ENCODE peak calls at places on chromosomes 7 and 10, in six cellular contexts. W is OCI-LY7; L is A549; D is left lung; F is endothelial cell of umbilical vein; Z is naive thymus-derived CD4-positive, alpha-beta T cell. G is an unnamed sample.
A peak's percentile ranks its signal among the peaks of the same experiment; 100 is the strongest.

GRCh38 chr10:61825001-61825400 is 76.5 kb upstream of the ARID5B start:
- DNase-seq in W (no peak), L (no peak), D (no peak), F (no peak), Z (no peak), G (no peak)

GRCh38 chr7:44565097-44565794 is 8.5 kb downstream of the DDX56 start:
- DNase-seq in W (peak; percentile 65), L (peak; percentile 63), D (peak; percentile 91), F (peak; percentile 62), Z (peak; percentile 56), G (peak; percentile 75)

GRCh38 chr7:100688593-100688860 is 5.5 kb downstream of the GIGYF1 start:
- DNase-seq in W (no peak), L (no peak), D (peak; percentile 37), F (no peak), Z (no peak), G (no peak)

GRCh38 chr10:127071126-127071525 is 125.3 kb downstream of the INSYN2A start:
- DNase-seq in W (no peak), L (no peak), D (no peak), F (no peak), Z (no peak), G (no peak)

GRCh38 chr7:20064974-20065862 is 152.0 kb downstream of the MACC1 start:
- DNase-seq in W (peak; percentile 70), L (peak; percentile 4), D (no peak), F (no peak), Z (no peak), G (peak; percentile 61)

GRCh38 chr7:71484381-71484780 is 352.4 kb downstream of the GALNT17 start:
- DNase-seq in W (no peak), L (no peak), D (no peak), F (no peak), Z (no peak), G (no peak)

GRCh38 chr10:132148261-132149251 is 38.2 kb upstream of the DPYSL4 start:
- DNase-seq in W (no peak), L (no peak), D (peak; percentile 77), F (no peak), Z (no peak), G (no peak)

GRCh38 chr10:22447068-22447467 is 101.8 kb downstream of the SPAG6 start:
- DNase-seq in W (no peak), L (no peak), D (no peak), F (no peak), Z (no peak), G (no peak)

GRCh38 chr10:124524991-124525653 is 63.5 kb downstream of the LHPP start:
- DNase-seq in W (no peak), L (no peak), D (peak; percentile 73), F (no peak), Z (no peak), G (peak; percentile 29)

GRCh38 chr7:78953726-78954363 is 499.6 kb downstream of the MAGI2 start:
- DNase-seq in W (no peak), L (no peak), D (no peak), F (no peak), Z (no peak), G (no peak)

GRCh38 chr7:40827217-40828085 is 692.6 kb downstream of the SUGCT start:
- DNase-seq in W (no peak), L (no peak), D (no peak), F (no peak), Z (no peak), G (no peak)

GRCh38 chr7:1243964-1244416 is 11.3 kb downstream of the UNCX start:
- DNase-seq in W (no peak), L (no peak), D (peak; percentile 46), F (no peak), Z (no peak), G (no peak)

GRCh38 chr7:106304575-106304974 is 19.8 kb upstream of the NAMPT start:
- DNase-seq in W (no peak), L (no peak), D (no peak), F (no peak), Z (no peak), G (no peak)

GRCh38 chr7:157664866-157665633 is 328.2 kb downstream of the DNAJB6 start:
- DNase-seq in W (no peak), L (no peak), D (peak; percentile 35), F (no peak), Z (no peak), G (no peak)

GRCh38 chr10:29957887-29958330 is 101.5 kb downstream of the JCAD start:
- DNase-seq in W (no peak), L (no peak), D (peak; percentile 75), F (no peak), Z (no peak), G (no peak)

GRCh38 chr10:118343115-118343514 is 991 bp upstream of the FAM204A start:
- DNase-seq in W (no peak), L (peak; percentile 13), D (no peak), F (no peak), Z (no peak), G (no peak)

GRCh38 chr7:3307437-3307836 is 6.4 kb downstream of the SDK1 start:
- DNase-seq in W (no peak), L (no peak), D (no peak), F (no peak), Z (no peak), G (no peak)

GRCh38 chr7:40541336-40541735 is 406.5 kb downstream of the SUGCT start:
- DNase-seq in W (no peak), L (no peak), D (no peak), F (no peak), Z (no peak), G (peak; percentile 82)

GRCh38 chr7:41315764-41316163 is 387.1 kb downstream of the INHBA start:
- DNase-seq in W (no peak), L (no peak), D (no peak), F (no peak), Z (no peak), G (no peak)

GRCh38 chr7:140672382-140673062 is at the start of gene ADCK2:
- DNase-seq in W (peak; percentile 85), L (peak; percentile 24), D (peak; percentile 93), F (no peak), Z (no peak), G (peak; percentile 62)
- H3K27ac ChIP-seq in W (peak within 1 kb of the TSS; percentile 98), L (peak within 1 kb of the TSS; percentile 81), D (peak within 1 kb of the TSS; percentile 84), F (no peak within 1 kb of the TSS), Z (peak within 1 kb of the TSS; percentile 91), G (no peak within 1 kb of the TSS)

GRCh38 chr10:24568042-24568441 is 155.6 kb downstream of the ARHGAP21 start:
- DNase-seq in W (no peak), L (no peak), D (no peak), F (no peak), Z (no peak), G (no peak)
- H3K9me3 ChIP-seq in W (no peaks in the 10 kb centered on the region), L (no peaks in the 10 kb centered on the region), D (no peaks in the 10 kb centered on the region), F (no peaks in the 10 kb centered on the region), Z (no peaks in the 10 kb centered on the region), G (no peaks in the 10 kb centered on the region)

DNA sequence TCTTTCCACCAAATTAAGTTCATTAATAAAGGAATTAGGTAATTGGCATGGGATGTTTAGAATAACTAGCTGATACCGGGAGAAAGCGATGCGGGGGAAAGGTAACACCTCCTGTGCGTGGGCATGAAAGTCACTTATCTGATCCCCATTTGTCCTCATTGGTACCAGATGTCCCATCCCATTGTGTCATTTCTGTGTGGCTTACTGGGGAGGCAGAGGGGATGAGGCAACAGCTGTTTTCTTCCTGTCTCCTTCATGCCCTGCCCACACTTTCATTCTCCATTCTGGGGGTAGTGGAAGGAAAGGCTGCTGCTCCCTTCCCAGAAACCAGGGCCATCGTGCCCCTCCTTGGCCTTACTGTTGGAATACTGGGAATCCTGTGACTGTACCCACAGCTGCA is 27.1 kb downstream of the EEPD1 start:
- DNase-seq in W (no peak), L (no peak), D (no peak), F (no peak), Z (no peak), G (no peak)
- H3K27ac ChIP-seq in W (no peak overlapping the region), L (no peak overlapping the region), D (no peak overlapping the region), F (no peak overlapping the region), Z (no peak overlapping the region), G (no peak overlapping the region)

DNA sequence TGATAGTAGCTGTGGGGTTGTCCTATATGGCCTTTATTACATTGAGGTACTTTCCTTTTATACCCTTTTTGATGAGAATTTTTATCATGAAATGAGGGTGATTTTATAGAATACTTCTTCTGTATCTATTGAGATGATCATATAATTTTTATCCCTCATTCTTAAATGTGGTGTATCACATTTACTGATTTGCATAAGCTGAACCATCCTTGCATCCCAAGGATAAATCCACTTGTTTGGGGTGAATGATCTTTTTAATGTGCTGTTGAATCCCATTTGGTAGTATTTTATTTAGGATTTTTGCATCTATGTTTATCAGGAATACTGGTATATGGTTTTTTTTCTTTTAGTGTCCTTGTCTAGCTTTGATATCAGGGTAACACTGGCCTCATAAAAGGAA is 84.5 kb upstream of the IL6 start:
- DNase-seq in W (no peak), L (no peak), D (no peak), F (no peak), Z (no peak), G (no peak)
- H3K9me3 ChIP-seq in W (peaks cover 22% of the 10 kb centered on the region), L (peaks cover 59% of the 10 kb centered on the region), D (no peaks in the 10 kb centered on the region), F (peaks cover 3% of the 10 kb centered on the region), Z (peaks cover 13% of the 10 kb centered on the region), G (no peaks in the 10 kb centered on the region)

GRCh38 chr10:131141207-131141606 is 170.3 kb downstream of the TCERG1L start:
- DNase-seq in W (no peak), L (no peak), D (peak; percentile 47), F (no peak), Z (no peak), G (no peak)
- H3K27ac ChIP-seq in W (no peak overlapping the region), L (no peak overlapping the region), D (no peak overlapping the region), F (no peak overlapping the region), Z (no peak overlapping the region), G (no peak overlapping the region)

DNA sequence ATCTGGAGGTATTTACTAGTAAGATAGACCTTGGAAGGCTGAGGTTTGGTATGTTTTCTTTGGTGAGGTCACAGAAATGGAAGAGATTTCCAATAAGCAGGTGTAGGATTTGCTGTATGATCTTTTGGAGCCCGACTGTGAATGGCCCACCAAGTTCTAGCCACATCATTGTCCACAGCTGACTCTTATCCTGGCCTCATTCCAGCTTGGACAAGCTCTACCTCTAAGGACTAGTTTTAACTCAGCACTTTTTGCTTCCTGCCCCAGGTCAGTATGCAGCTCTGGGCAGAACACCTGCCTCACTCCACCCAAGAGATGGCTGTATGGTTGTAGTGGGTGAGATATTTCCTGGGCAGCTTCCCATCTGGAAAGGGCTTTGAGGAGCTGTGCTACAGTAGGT is 6.1 kb upstream of the CPA4 start:
- DNase-seq in W (no peak), L (no peak), D (no peak), F (no peak), Z (no peak), G (no peak)
- H3K9me3 ChIP-seq in W (no peaks in the 10 kb centered on the region), L (no peaks in the 10 kb centered on the region), D (no peaks in the 10 kb centered on the region), F (no peaks in the 10 kb centered on the region), Z (no peaks in the 10 kb centered on the region), G (no peaks in the 10 kb centered on the region)

GRCh38 chr10:97823734-97824133 is 25.9 kb upstream of the GOLGA7B start:
- DNase-seq in W (no peak), L (no peak), D (no peak), F (no peak), Z (no peak), G (no peak)
- H3K27ac ChIP-seq in W (no peak overlapping the region), L (no peak overlapping the region), D (no peak overlapping the region), F (no peak overlapping the region), Z (no peak overlapping the region), G (no peak overlapping the region)

GRCh38 chr7:7226407-7226806 is 44.1 kb downstream of the C1GALT1 start:
- DNase-seq in W (no peak), L (no peak), D (no peak), F (no peak), Z (no peak), G (no peak)
- H3K9me3 ChIP-seq in W (peaks cover 13% of the 10 kb centered on the region), L (peaks cover 7% of the 10 kb centered on the region), D (no peaks in the 10 kb centered on the region), F (no peaks in the 10 kb centered on the region), Z (peaks cover 7% of the 10 kb centered on the region), G (no peaks in the 10 kb centered on the region)